ENCODE peak calls at places on chromosomes 6 and 20, in four cellular contexts. Y is WTC11, C is K562, R is HepG2. M is an unnamed sample.

GRCh38 chr6:47519279-47519678 is 41.7 kb downstream of the CD2AP start:
- DNase-seq in Y (no peak), C (no peak), R (peak; percentile 90), M (no peak)

GRCh38 chr6:84772428-84773132 is 8.2 kb upstream of the TBX18 start:
- DNase-seq in Y (peak; percentile 33), C (no peak), R (no peak), M (no peak)

GRCh38 chr20:24721891-24722530 is 227.1 kb upstream of the CST7 start:
- DNase-seq in Y (no peak), C (no peak), R (no peak), M (no peak)

GRCh38 chr20:31718952-31719643 is 3.6 kb downstream of the BCL2L1 start:
- DNase-seq in Y (no peak), C (no peak), R (no peak), M (no peak)

GRCh38 chr6:77880501-77880900 is 227.7 kb downstream of the MEI4 start:
- DNase-seq in Y (no peak), C (no peak), R (peak; percentile 73), M (no peak)

GRCh38 chr20:56702931-56703840 is 74.1 kb downstream of the TFAP2C start:
- DNase-seq in Y (no peak), C (no peak), R (no peak), M (no peak)

GRCh38 chr6:2085657-2086056 is 159.7 kb downstream of the GMDS start:
- DNase-seq in Y (no peak), C (no peak), R (no peak), M (no peak)

GRCh38 chr20:44646641-44647274 is 4.7 kb downstream of the ADA start:
- DNase-seq in Y (no peak), C (no peak), R (no peak), M (no peak)

GRCh38 chr6:68533339-68533795 is 101.7 kb upstream of the ADGRB3 start:
- DNase-seq in Y (peak; percentile 11), C (no peak), R (no peak), M (no peak)

GRCh38 chr6:73364121-73364520 is 1.7 kb downstream of the KHDC3L start:
- DNase-seq in Y (no peak), C (no peak), R (no peak), M (no peak)

GRCh38 chr6:169752074-169752623 is 727 bp downstream of the ERMARD start:
- DNase-seq in Y (no peak), C (no peak), R (peak; percentile 44), M (no peak)

GRCh38 chr20:33947709-33948295 is 45.9 kb upstream of the RALY start:
- DNase-seq in Y (peak; percentile 76), C (peak; percentile 91), R (peak; percentile 83), M (peak; percentile 81)

GRCh38 chr20:57659131-57659788 is 39.0 kb upstream of the ZBP1 start:
- DNase-seq in Y (peak; percentile 9), C (no peak), R (no peak), M (no peak)

GRCh38 chr6:3306848-3307247 is 48.1 kb downstream of the PSMG4 start:
- DNase-seq in Y (peak; percentile 2), C (no peak), R (no peak), M (no peak)

GRCh38 chr6:141513830-141514229 is 618.9 kb upstream of the GJE1 start:
- DNase-seq in Y (no peak), C (no peak), R (no peak), M (no peak)

GRCh38 chr6:15244605-15245360 is 1.1 kb upstream of the JARID2 start:
- DNase-seq in Y (peak; percentile 66), C (peak; percentile 94), R (peak; percentile 55), M (peak; percentile 46)

GRCh38 chr20:56637576-56637975 is 8.5 kb downstream of the TFAP2C start:
- DNase-seq in Y (no peak), C (no peak), R (no peak), M (no peak)

GRCh38 chr20:35849726-35850125 is 77.9 kb downstream of the PHF20 start:
- DNase-seq in Y (no peak), C (no peak), R (no peak), M (no peak)

GRCh38 chr6:3061501-3061941 is 6.8 kb upstream of the RIPK1 start:
- DNase-seq in Y (no peak), C (peak; percentile 18), R (no peak), M (no peak)

GRCh38 chr6:162999575-163000285 is 272.0 kb downstream of the PACRG start:
- DNase-seq in Y (no peak), C (no peak), R (no peak), M (no peak)

GRCh38 chr6:1200706-1201105 is 111.2 kb upstream of the FOXQ1 start:
- DNase-seq in Y (no peak), C (no peak), R (peak; percentile 32), M (no peak)

GRCh38 chr6:132085731-132086130 is 134.6 kb upstream of the CCN2 start:
- DNase-seq in Y (no peak), C (no peak), R (no peak), M (no peak)

GRCh38 chr6:143213977-143214376 is 153.3 kb downstream of the AIG1 start:
- DNase-seq in Y (no peak), C (no peak), R (no peak), M (no peak)

GRCh38 chr6:155061381-155061780 is 66.3 kb downstream of the TIAM2 start:
- DNase-seq in Y (no peak), C (no peak), R (no peak), M (no peak)

GRCh38 chr6:134908906-134909516 is 40.9 kb downstream of the ALDH8A1 start:
- DNase-seq in Y (no peak), C (no peak), R (peak; percentile 7), M (no peak)

GRCh38 chr20:45924391-45925261 is 9.9 kb upstream of the PCIF1 start:
- DNase-seq in Y (no peak), C (no peak), R (peak; percentile 66), M (no peak)

GRCh38 chr20:10864076-10864672 is 190.4 kb upstream of the JAG1 start:
- DNase-seq in Y (peak; percentile 31), C (no peak), R (no peak), M (no peak)

GRCh38 chr20:3358676-3359340 is 48.7 kb downstream of the DNAAF9 start:
- DNase-seq in Y (no peak), C (no peak), R (peak; percentile 36), M (no peak)

GRCh38 chr6:118501099-118501498 is 47.0 kb upstream of the PLN start:
- DNase-seq in Y (no peak), C (no peak), R (no peak), M (no peak)

GRCh38 chr6:118580585-118581419 is 32.7 kb downstream of the PLN start:
- DNase-seq in Y (peak; percentile 26), C (peak; percentile 39), R (peak; percentile 75), M (peak; percentile 75)

GRCh38 chr6:130683761-130684517 is 143.3 kb upstream of the SMLR1 start:
- DNase-seq in Y (no peak), C (no peak), R (no peak), M (no peak)

GRCh38 chr20:9407805-9408421 is 106.5 kb upstream of the LAMP5 start:
- DNase-seq in Y (peak; percentile 73), C (peak; percentile 51), R (peak; percentile 65), M (peak; percentile 59)

GRCh38 chr20:59518881-59519706 is 85.2 kb upstream of the PHACTR3 start:
- DNase-seq in Y (peak; percentile 54), C (peak; percentile 54), R (peak; percentile 73), M (peak; percentile 69)

GRCh38 chr6:44256291-44257006 is 879 bp downstream of the SLC35B2 start:
- DNase-seq in Y (no peak), C (no peak), R (no peak), M (peak; percentile 36)
- TF ChIP-seq ELF4 in Y (no peak), C (no peak), R (no peak), M (no peak)

DNA sequence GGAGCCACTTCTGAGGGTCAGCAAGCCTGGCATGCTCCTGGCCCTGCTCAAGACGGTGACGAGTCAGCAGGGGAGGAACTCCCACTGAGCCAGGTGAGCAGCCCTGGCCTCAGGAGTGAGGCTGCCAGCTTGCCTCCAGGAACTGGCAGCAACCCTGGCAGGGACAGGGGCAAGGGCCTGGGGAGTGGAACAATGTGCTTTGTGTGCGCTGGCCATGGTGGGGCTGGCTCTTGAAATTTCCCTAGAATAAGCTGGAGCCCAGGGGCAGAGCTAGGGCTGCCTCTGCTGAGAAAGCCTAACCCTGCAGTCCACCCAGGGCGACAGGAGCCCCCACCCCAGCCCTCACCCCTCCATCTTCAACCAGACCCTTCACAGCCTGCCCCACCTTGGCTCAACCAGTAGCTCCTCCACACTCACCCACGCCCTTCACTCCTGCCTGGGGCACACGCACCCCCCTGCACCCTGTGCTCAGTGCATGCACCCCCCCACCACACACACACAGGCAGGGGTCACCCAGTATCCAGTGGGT is 88.0 kb downstream of the MRPL14 start:
- DNase-seq in Y (no peak), C (no peak), R (no peak), M (no peak)
- TF ChIP-seq ELF4 in Y (no peak), C (no peak), R (no peak), M (no peak)

GRCh38 chr20:62618622-62619529 is 23.4 kb upstream of the SLCO4A1 start:
- DNase-seq in Y (peak; percentile 30), C (no peak), R (no peak), M (no peak)
- TF ChIP-seq ELF4 in Y (no peak), C (no peak), R (no peak), M (no peak)

GRCh38 chr20:19688031-19688806 is 69.8 kb upstream of the RIN2 start:
- DNase-seq in Y (peak; percentile 69), C (peak; percentile 7), R (peak; percentile 63), M (peak; percentile 46)
- TF ChIP-seq ELF4 in Y (no peak), C (no peak), R (no peak), M (no peak)